ENCODE peak calls at places on chromosomes 13 and 19, in four cellular contexts. S is K562, G is SK-N-SH, A is GM12878. V is an unnamed sample.

GRCh38 chr13:32938907-32939306 is 77.3 kb upstream of the KL start:
- DNase-seq in S (no peak), G (no peak), A (no peak), V (no peak)

GRCh38 chr19:42246143-42246868 is 3.9 kb upstream of the GSK3A start:
- DNase-seq in A (no peak), G (peak; percentile 74), S (peak; percentile 48), V (no peak)

GRCh38 chr13:84896128-84896527 is 903.1 kb downstream of the SLITRK6 start:
- DNase-seq in G (peak; percentile 51), A (peak; percentile 1), S (peak; percentile 5), V (peak; percentile 52)

GRCh38 chr19:31533114-31533513 is 183.9 kb upstream of the TSHZ3 start:
- DNase-seq in A (no peak), G (no peak), S (no peak), V (no peak)

GRCh38 chr19:29887498-29887897 is 54.5 kb upstream of the URI1 start:
- DNase-seq in A (no peak), S (peak; percentile 27), G (peak; percentile 38), V (no peak)

GRCh38 chr13:67106502-67107057 is 123.6 kb downstream of the PCDH9 start:
- DNase-seq in A (no peak), G (no peak), S (no peak), V (no peak)

GRCh38 chr19:5826531-5827341 is 12.8 kb downstream of the FUT6 start:
- DNase-seq in A (no peak), S (no peak), G (peak; percentile 83), V (peak; percentile 87)

GRCh38 chr13:50230365-50230978 is 215.2 kb downstream of the KCNRG start:
- DNase-seq in S (no peak), G (no peak), A (no peak), V (peak; percentile 63)

GRCh38 chr13:48532146-48532472 is 771 bp downstream of the RCBTB2 start:
- DNase-seq in A (peak; percentile 26), G (no peak), S (no peak), V (no peak)

GRCh38 chr13:91313103-91313502 is 34.4 kb upstream of the MIR17HG start:
- DNase-seq in S (no peak), G (peak; percentile 16), A (no peak), V (peak; percentile 22)

GRCh38 chr13:51180853-51181511 is 41.2 kb upstream of the FAM124A start:
- DNase-seq in A (no peak), S (no peak), G (no peak), V (no peak)

GRCh38 chr19:48676887-48677286 is 4.1 kb upstream of the NTN5 start:
- DNase-seq in S (no peak), A (no peak), G (no peak), V (no peak)

GRCh38 chr19:42480335-42481095 is 37.8 kb upstream of the CXCL17 start:
- DNase-seq in G (no peak), S (no peak), A (no peak), V (peak; percentile 93)

GRCh38 chr19:38224014-38224862 is at the start of gene DPF1:
- DNase-seq in A (peak; percentile 17), S (peak; percentile 96), G (peak; percentile 99), V (peak; percentile 78)

GRCh38 chr13:54004026-54004699 is 975.5 kb downstream of the OLFM4 start:
- DNase-seq in A (no peak), G (no peak), S (no peak), V (no peak)

GRCh38 chr19:56350416-56351045 is 35.9 kb upstream of the ZSCAN5A start:
- DNase-seq in S (peak; percentile 52), A (peak; percentile 11), G (peak; percentile 55), V (peak; percentile 58)

GRCh38 chr13:99315186-99315585 is 8.0 kb upstream of the GPR183 start:
- DNase-seq in S (no peak), G (no peak), A (no peak), V (no peak)

GRCh38 chr19:42762782-42763181 is 2.7 kb downstream of the PSG8 start:
- DNase-seq in G (no peak), S (no peak), A (no peak), V (no peak)

GRCh38 chr13:31234729-31235128 is 35.0 kb downstream of the B3GLCT start:
- DNase-seq in G (no peak), S (no peak), A (no peak), V (peak; percentile 4)

GRCh38 chr19:6393982-6394412 is 1.0 kb upstream of the GTF2F1 start:
- DNase-seq in A (peak; percentile 63), G (no peak), S (no peak), V (no peak)

GRCh38 chr13:48710160-48710559 is 56.4 kb downstream of the CYSLTR2 start:
- DNase-seq in G (no peak), A (no peak), S (no peak), V (no peak)

GRCh38 chr19:3350014-3350663 is 16.2 kb upstream of the NFIC start:
- DNase-seq in A (no peak), G (no peak), S (no peak), V (peak; percentile 42)

GRCh38 chr19:17424743-17425365 is 5.0 kb downstream of the MVB12A start:
- DNase-seq in S (peak; percentile 96), A (no peak), G (peak; percentile 91), V (no peak)

GRCh38 chr13:30739646-30740642 is 4.6 kb downstream of the ALOX5AP start:
- DNase-seq in S (no peak), G (no peak), A (peak; percentile 76), V (no peak)

GRCh38 chr13:87536499-87536898 is 134.7 kb upstream of the SLITRK5 start:
- DNase-seq in A (no peak), S (no peak), G (no peak), V (no peak)

GRCh38 chr13:107767119-107767518 is 448.2 kb downstream of the LIG4 start:
- DNase-seq in A (no peak), S (no peak), G (peak; percentile 76), V (no peak)

GRCh38 chr13:47147784-47148062 is 250.9 kb upstream of the HTR2A start:
- DNase-seq in S (no peak), A (no peak), G (peak; percentile 37), V (no peak)

GRCh38 chr13:113307491-113307890 is 10.5 kb downstream of the LAMP1 start:
- DNase-seq in G (no peak), S (no peak), A (no peak), V (no peak)

GRCh38 chr13:110576736-110577476 is 15.4 kb upstream of the RAB20 start:
- DNase-seq in A (no peak), G (no peak), S (no peak), V (peak; percentile 91)

GRCh38 chr19:35292986-35293732 is 1.2 kb downstream of the MAG start:
- DNase-seq in G (no peak), S (no peak), A (no peak), V (no peak)

GRCh38 chr13:31850041-31850440 is 110.7 kb downstream of the RXFP2 start:
- DNase-seq in S (no peak), A (no peak), G (no peak), V (no peak)

GRCh38 chr13:49561064-49561410 is 24.3 kb downstream of the RCBTB1 start:
- DNase-seq in A (no peak), S (no peak), G (peak; percentile 63), V (peak; percentile 23)

GRCh38 chr13:48527955-48528354 is 4.9 kb downstream of the RCBTB2 start:
- DNase-seq in G (no peak), A (no peak), S (no peak), V (no peak)

GRCh38 chr19:30249911-30250310 is 122.3 kb upstream of the ZNF536 start:
- DNase-seq in S (no peak), G (no peak), A (no peak), V (no peak)

GRCh38 chr13:22024381-22024994 is 353.6 kb downstream of the FGF9 start:
- DNase-seq in S (no peak), G (no peak), A (no peak), V (no peak)

GRCh38 chr13:44234566-44234965 is 139.1 kb upstream of the SERP2 start:
- DNase-seq in S (no peak), G (no peak), A (no peak), V (no peak)
- TF ChIP-seq CHD2 in S (no peak), G (no peak), A (no peak), V (no peak)

GRCh38 chr19:54209748-54210494 is 9.3 kb downstream of the RPS9 start:
- DNase-seq in G (peak; percentile 82), S (peak; percentile 66), A (no peak), V (peak; percentile 98)
- TF ChIP-seq EP300 in G (no peak), S (peak; percentile 84), A (no peak), V (peak; percentile 9)

GRCh38 chr19:15436826-15437110 is 13.0 kb downstream of the WIZ start:
- DNase-seq in A (no peak), G (no peak), S (no peak), V (no peak)

GRCh38 chr19:15438577-15438976 is 11.2 kb downstream of the WIZ start:
- DNase-seq in S (no peak), G (no peak), A (no peak), V (no peak)

GRCh38 chr19:15438124-15438496 is 11.6 kb downstream of the WIZ start:
- DNase-seq in S (no peak), A (no peak), G (no peak), V (peak; percentile 57)

GRCh38 chr19:15436012-15436825 is 13.5 kb downstream of the WIZ start:
- DNase-seq in S (peak; percentile 56), G (no peak), A (no peak), V (no peak)

DNA sequence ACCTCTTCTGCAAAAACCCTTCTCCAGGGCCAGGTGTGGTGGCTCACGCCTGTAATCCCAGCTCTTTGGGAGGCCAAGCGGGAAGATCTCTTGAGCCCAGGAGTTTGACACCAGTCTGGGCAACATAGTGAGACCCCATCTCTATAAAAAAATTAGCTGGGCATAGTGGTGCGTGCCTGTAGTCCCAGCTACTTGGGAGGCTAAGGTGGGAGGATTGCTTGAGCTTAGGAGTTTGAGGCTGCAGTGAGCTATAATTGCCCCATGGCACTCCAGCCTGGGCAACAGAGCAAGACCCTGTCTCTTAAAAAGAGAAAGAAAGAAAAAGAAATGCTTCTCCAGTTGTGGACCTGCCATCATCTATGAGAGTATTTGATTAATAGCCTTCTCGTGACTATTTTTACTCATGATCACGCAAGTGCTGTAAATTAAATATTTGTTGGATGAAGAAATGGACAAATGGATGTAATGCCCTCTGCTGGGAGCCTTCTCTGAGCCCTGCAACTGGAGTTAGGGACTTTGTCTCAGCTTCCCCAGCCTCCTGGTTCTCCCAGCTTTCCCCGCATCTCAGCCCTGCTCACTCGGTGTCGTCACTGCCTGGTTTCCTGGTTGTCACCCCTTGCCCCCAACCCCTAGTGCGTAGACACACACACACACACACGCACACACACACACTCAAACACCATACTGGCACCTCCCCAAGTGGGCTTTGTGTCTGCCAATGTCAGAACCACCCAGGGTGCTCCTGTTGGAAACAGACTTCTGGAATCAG is 12.2 kb downstream of the WIZ start:
- DNase-seq in A (no peak), G (no peak), S (no peak), V (peak; percentile 47)
- TF ChIP-seq FOXM1 in A (no peak), G (no peak), S (no peak), V (no peak)

GRCh38 chr13:106415971-106416370 is 119.5 kb downstream of the EFNB2 start:
- DNase-seq in A (no peak), G (no peak), S (no peak), V (no peak)

GRCh38 chr13:106416645-106417044 is 118.8 kb downstream of the EFNB2 start:
- DNase-seq in G (no peak), A (no peak), S (peak; percentile 43), V (no peak)

GRCh38 chr13:106415427-106415826 is 120.0 kb downstream of the EFNB2 start:
- DNase-seq in S (no peak), G (no peak), A (no peak), V (no peak)

GRCh38 chr13:106417467-106418110 is 117.9 kb downstream of the EFNB2 start:
- DNase-seq in G (no peak), S (no peak), A (no peak), V (no peak)

GRCh38 chr13:106418556-106418955 is 116.9 kb downstream of the EFNB2 start:
- DNase-seq in G (peak; percentile 66), S (no peak), A (no peak), V (no peak)
- TF ChIP-seq CHD2 in G (no peak), S (no peak), A (no peak), V (no peak)

V was measured in HepG2.